ENCODE peak calls at places on chromosome 6, in four cellular contexts. A, Q, R and D are unnamed samples.

GRCh38 chr6:1780468-1780867 is 170.8 kb downstream of the FOXC1 start:
- ATAC-seq in Q (no peak), A (no peak), R (no peak), D (no peak)

GRCh38 chr6:160374836-160375560 is 26.8 kb downstream of the SLC22A3 start:
- ATAC-seq in R (no peak), Q (no peak), A (no peak), D (no peak)

GRCh38 chr6:137334094-137334493 is 114.9 kb upstream of the IFNGR1 start:
- ATAC-seq in A (no peak), Q (no peak), R (no peak), D (no peak)

GRCh38 chr6:2883673-2884072 is 19.4 kb downstream of the SERPINB9 start:
- ATAC-seq in R (no peak), A (no peak), Q (no peak), D (no peak)

GRCh38 chr6:19736066-19736465 is 101.1 kb upstream of the ID4 start:
- ATAC-seq in Q (no peak), R (no peak), A (no peak), D (no peak)

GRCh38 chr6:144878577-144878976 is 593.4 kb downstream of the UTRN start:
- ATAC-seq in Q (no peak), A (no peak), R (no peak), D (no peak)

GRCh38 chr6:31058128-31058894 is 48.0 kb downstream of the MUC22 start:
- ATAC-seq in R (no peak), Q (no peak), A (peak; percentile 36), D (peak; percentile 97)

GRCh38 chr6:161111256-161111655 is 119.7 kb downstream of the MAP3K4 start:
- ATAC-seq in Q (peak; percentile 78), A (no peak), R (peak; percentile 86), D (peak; percentile 91)

GRCh38 chr6:32883789-32884188 is 29.8 kb downstream of the PSMB9 start:
- ATAC-seq in R (no peak), Q (no peak), A (peak; percentile 89), D (no peak)

GRCh38 chr6:76707630-76708029 is 635.2 kb upstream of the IMPG1 start:
- ATAC-seq in R (no peak), Q (no peak), A (no peak), D (no peak)

GRCh38 chr6:38319259-38320255 is 320.2 kb downstream of the BTBD9 start:
- ATAC-seq in Q (no peak), R (no peak), A (no peak), D (no peak)

GRCh38 chr6:44923416-44923815 is 404.7 kb upstream of the RUNX2 start:
- ATAC-seq in R (peak; percentile 25), Q (no peak), A (no peak), D (peak; percentile 69)

GRCh38 chr6:163324928-163325784 is 89.4 kb upstream of the QKI start:
- ATAC-seq in R (no peak), A (peak; percentile 82), Q (no peak), D (no peak)

GRCh38 chr6:28005975-28006374 is 48.9 kb downstream of the OR2B6 start:
- ATAC-seq in A (no peak), R (no peak), Q (no peak), D (no peak)

GRCh38 chr6:126086560-126086959 is 100.2 kb downstream of the TRMT11 start:
- ATAC-seq in R (no peak), Q (no peak), A (no peak), D (no peak)

GRCh38 chr6:157551041-157551832 is 170.2 kb downstream of the ZDHHC14 start:
- ATAC-seq in A (no peak), Q (no peak), R (no peak), D (peak; percentile 69)

GRCh38 chr6:66435321-66435720 is 728.3 kb upstream of the EYS start:
- ATAC-seq in Q (no peak), R (no peak), A (no peak), D (no peak)

GRCh38 chr6:30870546-30870945 is 13.8 kb upstream of the DDR1 start:
- ATAC-seq in Q (no peak), R (no peak), A (no peak), D (peak; percentile 90)

GRCh38 chr6:46772754-46773153 is 20.4 kb upstream of the MEP1A start:
- ATAC-seq in Q (no peak), R (no peak), A (peak; percentile 90), D (no peak)